ENCODE peak calls at places on chromosomes 3 and 15, in nine cellular contexts. L, F, B, D, W, E, K, U and J are unnamed samples.

GRCh38 chr3:79200456-79200855 is 567.3 kb downstream of the ROBO1 start:
- DNase-seq in L (no peak), F (no peak), B (no peak), D (no peak), W (no peak), E (no peak), K (no peak), U (no peak), J (no peak)

GRCh38 chr3:36165509-36165908 is 214.8 kb upstream of the STAC start:
- DNase-seq in L (no peak), F (no peak), B (no peak), D (no peak), W (no peak), E (no peak), K (no peak), U (no peak), J (no peak)

GRCh38 chr15:66498501-66499386 is 1.2 kb upstream of the SNAPC5 start:
- DNase-seq in L (peak), F (no peak), B (peak), D (peak), W (peak), E (no peak), K (no peak), U (no peak), J (peak)

GRCh38 chr15:79863886-79864285 is 32.9 kb downstream of the MTHFS start:
- DNase-seq in L (no peak), F (no peak), B (no peak), D (no peak), W (no peak), E (no peak), K (no peak), U (no peak), J (no peak)

GRCh38 chr3:182565916-182566524 is 227.3 kb upstream of the ATP11B start:
- DNase-seq in L (no peak), F (no peak), B (no peak), D (no peak), W (no peak), E (no peak), K (no peak), U (no peak), J (no peak)

GRCh38 chr3:62142696-62143095 is 230.7 kb downstream of the FEZF2 start:
- DNase-seq in L (no peak), F (no peak), B (no peak), D (no peak), W (no peak), E (no peak), K (no peak), U (no peak), J (no peak)

GRCh38 chr3:175002732-175003143 is 143.6 kb downstream of the NAALADL2 start:
- DNase-seq in L (peak), F (peak), B (no peak), D (no peak), W (peak), E (no peak), K (no peak), U (no peak), J (no peak)

GRCh38 chr15:29550834-29551465 is 271.3 kb downstream of the TJP1 start:
- DNase-seq in L (no peak), F (no peak), B (no peak), D (no peak), W (no peak), E (no peak), K (no peak), U (no peak), J (no peak)

GRCh38 chr15:95086543-95087252 is 855.3 kb downstream of the MCTP2 start:
- DNase-seq in L (peak), F (no peak), B (no peak), D (no peak), W (no peak), E (no peak), K (no peak), U (no peak), J (no peak)

GRCh38 chr3:175149675-175150074 is 290.5 kb downstream of the NAALADL2 start:
- DNase-seq in L (no peak), F (no peak), B (no peak), D (no peak), W (no peak), E (no peak), K (no peak), U (no peak), J (no peak)

GRCh38 chr15:39172380-39173281 is 408.2 kb upstream of the THBS1 start:
- DNase-seq in L (no peak), F (peak), B (no peak), D (no peak), W (peak), E (no peak), K (no peak), U (no peak), J (no peak)

GRCh38 chr3:184679056-184679502 is 32.8 kb downstream of the MAGEF1 start:
- DNase-seq in L (no peak), F (no peak), B (no peak), D (no peak), W (no peak), E (no peak), K (no peak), U (no peak), J (no peak)

GRCh38 chr3:71926242-71926560 is 141.3 kb upstream of the PROK2 start:
- DNase-seq in L (no peak), F (no peak), B (peak), D (no peak), W (no peak), E (no peak), K (no peak), U (no peak), J (no peak)

GRCh38 chr3:68878322-68878721 is 54.0 kb downstream of the TAFA4 start:
- DNase-seq in L (peak), F (no peak), B (peak), D (peak), W (peak), E (no peak), K (no peak), U (no peak), J (no peak)

GRCh38 chr3:98812851-98813374 is 49.8 kb downstream of the ST3GAL6 start:
- DNase-seq in L (no peak), F (no peak), B (peak), D (peak), W (no peak), E (no peak), K (no peak), U (no peak), J (no peak)

GRCh38 chr15:71093089-71094024 is 21.9 kb upstream of the THSD4 start:
- DNase-seq in L (peak), F (peak), B (no peak), D (no peak), W (peak), E (no peak), K (no peak), U (no peak), J (no peak)

GRCh38 chr3:33758874-33759273 is 39.6 kb upstream of the PDCD6IP start:
- DNase-seq in L (no peak), F (no peak), B (no peak), D (no peak), W (peak), E (no peak), K (no peak), U (no peak), J (no peak)

GRCh38 chr3:47573190-47574172 is 5.2 kb downstream of the CSPG5 start:
- DNase-seq in L (no peak), F (no peak), B (no peak), D (no peak), W (no peak), E (no peak), K (no peak), U (no peak), J (no peak)

GRCh38 chr3:150238995-150239612 is 169.0 kb upstream of the TSC22D2 start:
- DNase-seq in L (no peak), F (no peak), B (no peak), D (no peak), W (no peak), E (no peak), K (no peak), U (no peak), J (no peak)

GRCh38 chr3:164879201-164879600 is 199.1 kb downstream of the SI start:
- DNase-seq in L (no peak), F (no peak), B (no peak), D (no peak), W (no peak), E (no peak), K (no peak), U (no peak), J (no peak)

GRCh38 chr3:129746629-129747028 is 140.2 kb upstream of the PLXND1 start:
- DNase-seq in L (no peak), F (no peak), B (no peak), D (no peak), W (no peak), E (no peak), K (no peak), U (no peak), J (no peak)

GRCh38 chr3:14926592-14926991 is 20.8 kb upstream of the NR2C2 start:
- DNase-seq in L (no peak), F (no peak), B (no peak), D (no peak), W (no peak), E (no peak), K (no peak), U (no peak), J (no peak)

GRCh38 chr3:41660510-41660909 is 301.4 kb downstream of the ULK4 start:
- DNase-seq in L (no peak), F (no peak), B (no peak), D (no peak), W (no peak), E (no peak), K (no peak), U (no peak), J (no peak)

GRCh38 chr3:5001135-5001534 is 21.9 kb downstream of the BHLHE40 start:
- DNase-seq in L (no peak), F (no peak), B (no peak), D (no peak), W (no peak), E (no peak), K (no peak), U (no peak), J (no peak)

GRCh38 chr15:81191701-81192100 is 5.0 kb upstream of the IL16 start:
- DNase-seq in L (no peak), F (no peak), B (no peak), D (no peak), W (no peak), E (no peak), K (no peak), U (no peak), J (no peak)

GRCh38 chr3:185823280-185824044 is 1.4 kb downstream of the IGF2BP2 start:
- DNase-seq in L (no peak), F (peak), B (peak), D (peak), W (no peak), E (peak), K (peak), U (peak), J (no peak)

GRCh38 chr3:48614044-48614443 is 4.6 kb upstream of the UQCRC1 start:
- DNase-seq in L (peak), F (no peak), B (no peak), D (peak), W (peak), E (no peak), K (no peak), U (no peak), J (no peak)

GRCh38 chr3:52385157-52385556 is 59.7 kb downstream of the SEMA3G start:
- DNase-seq in L (peak), F (no peak), B (peak), D (peak), W (peak), E (no peak), K (no peak), U (peak), J (no peak)

GRCh38 chr3:195102609-195103467 is 168.1 kb downstream of the XXYLT1 start:
- DNase-seq in L (peak), F (peak), B (no peak), D (peak), W (peak), E (peak), K (no peak), U (no peak), J (no peak)

GRCh38 chr3:34856081-34856480 is 783.2 kb upstream of the ARPP21 start:
- DNase-seq in L (no peak), F (no peak), B (no peak), D (no peak), W (no peak), E (no peak), K (no peak), U (no peak), J (no peak)

GRCh38 chr3:112043621-112044201 is 9.2 kb downstream of the TMPRSS7 start:
- DNase-seq in L (peak), F (peak), B (peak), D (peak), W (peak), E (no peak), K (peak), U (peak), J (peak)

GRCh38 chr15:25789206-25789605 is 73.9 kb downstream of the ATP10A start:
- DNase-seq in L (peak), F (no peak), B (no peak), D (no peak), W (no peak), E (peak), K (no peak), U (no peak), J (no peak)

GRCh38 chr15:72472907-72473669 is 1.0 kb upstream of the ARIH1 start:
- DNase-seq in L (no peak), F (no peak), B (no peak), D (peak), W (no peak), E (no peak), K (no peak), U (no peak), J (peak)

GRCh38 chr3:87437765-87438164 is 161.4 kb upstream of the POU1F1 start:
- DNase-seq in L (no peak), F (no peak), B (no peak), D (no peak), W (no peak), E (no peak), K (no peak), U (no peak), J (no peak)

GRCh38 chr15:62927196-62927595 is 115.4 kb upstream of the TPM1 start:
- DNase-seq in L (no peak), F (no peak), B (no peak), D (no peak), W (no peak), E (no peak), K (no peak), U (no peak), J (no peak)

GRCh38 chr3:101026244-101026643 is 33.0 kb upstream of the ABI3BP start:
- DNase-seq in L (no peak), F (no peak), B (no peak), D (no peak), W (no peak), E (no peak), K (no peak), U (no peak), J (no peak)

GRCh38 chr15:58501636-58502178 is 69.9 kb downstream of the LIPC start:
- DNase-seq in L (no peak), F (no peak), B (no peak), D (no peak), W (no peak), E (no peak), K (no peak), U (no peak), J (no peak)